ENCODE peak calls at places on chromosomes 5 and 9, in ten cellular contexts. A is stimulated activated CD4-positive, alpha-beta T cell treated with anti-CD3 and anti-CD28 coated beads, Interleukin-12 subunit alpha, Interleukin-12 subunit beta, amount 100 ng/mL, for 4 hours; J is LoVo; M is CD4-positive, alpha-beta memory T cell; K is NCI-H2081; F is KG1; S is activated naive CD8-positive, alpha-beta T cell treated with anti-CD3 and anti-CD28 coated beads, Interleukin-2, amount 10 ng/mL, durations not matched to agents 7 days and 5 days; Q is MCF 10A; T is NT2/D1; N is A172. V is an unnamed sample.

GRCh38 chr9:982660-983240 is 6.3 kb downstream of the DMRT3 start:
- DNase-seq in A (no peak), J (no peak), Q (peak), T (no peak), K (no peak), M (no peak), F (no peak), N (no peak), S (no peak), V (no peak)

GRCh38 chr5:115033861-115034260 is 135.8 kb downstream of the TRIM36 start:
- DNase-seq in A (no peak), F (no peak), S (no peak), N (no peak), M (no peak), J (no peak), T (peak), K (no peak), Q (peak), V (no peak)

GRCh38 chr5:173736923-173737412 is 120.5 kb upstream of the BOD1 start:
- DNase-seq in T (no peak), S (no peak), Q (no peak), A (no peak), F (no peak), K (no peak), N (no peak), J (peak), M (no peak), V (no peak)

GRCh38 chr5:73274870-73275756 is 102.1 kb downstream of the TMEM174 start:
- DNase-seq in F (no peak), K (no peak), A (no peak), M (no peak), N (no peak), J (no peak), T (no peak), S (no peak), Q (no peak), V (no peak)

GRCh38 chr9:83965350-83966208 is 14.4 kb downstream of the HNRNPK start:
- DNase-seq in M (no peak), A (no peak), N (no peak), Q (peak), S (no peak), K (no peak), T (no peak), F (no peak), J (no peak), V (no peak)

GRCh38 chr5:73445708-73446630 is 2.6 kb downstream of the FOXD1 start:
- DNase-seq in N (no peak), Q (no peak), S (no peak), J (no peak), A (no peak), F (peak), T (no peak), M (no peak), K (no peak), V (no peak)

GRCh38 chr9:136965771-136966484 is 11.4 kb upstream of the PTGDS start:
- DNase-seq in F (no peak), T (no peak), J (no peak), M (peak), S (no peak), A (no peak), Q (no peak), K (no peak), N (no peak), V (no peak)

GRCh38 chr9:123073991-123074422 is 40.5 kb downstream of the GPR21 start:
- DNase-seq in M (no peak), Q (no peak), N (peak), A (no peak), S (no peak), K (no peak), J (no peak), T (no peak), F (no peak), V (no peak)

V was measured in HS-27A.